ENCODE peak calls at places on chromosomes 1 and 21, in nine cellular contexts. D, R, K, W, E, C, G, V and L are unnamed samples.

GRCh38 chr1:245156041-245156735 is 1.4 kb downstream of the KIF26B start:
- DNase-seq in D (peak; percentile 50), R (peak; percentile 55), K (peak; percentile 86), W (peak; percentile 96), E (peak; percentile 84), C (peak; percentile 47), G (peak; percentile 93), V (peak; percentile 81), L (peak; percentile 88)

GRCh38 chr1:209363112-209363511 is 220.4 kb upstream of the CAMK1G start:
- DNase-seq in D (no peak), R (no peak), K (no peak), W (no peak), E (no peak), C (no peak), G (no peak), V (no peak), L (no peak)

GRCh38 chr1:179743679-179744400 is 749 bp downstream of the FAM163A start:
- DNase-seq in D (no peak), R (no peak), K (no peak), W (no peak), E (no peak), C (no peak), G (peak; percentile 80), V (no peak), L (no peak)

GRCh38 chr1:221097479-221098281 is 218.4 kb downstream of the HLX start:
- DNase-seq in D (no peak), R (no peak), K (no peak), W (no peak), E (no peak), C (no peak), G (no peak), V (peak; percentile 80), L (no peak)

GRCh38 chr1:34918609-34919561 is 10.6 kb downstream of the DLGAP3 start:
- DNase-seq in D (no peak), R (no peak), K (no peak), W (peak; percentile 41), E (no peak), C (peak; percentile 29), G (peak; percentile 43), V (no peak), L (no peak)

GRCh38 chr1:18527921-18528320 is 47.2 kb downstream of the KLHDC7A start:
- DNase-seq in D (no peak), R (no peak), K (no peak), W (peak; percentile 49), E (no peak), C (no peak), G (no peak), V (no peak), L (no peak)

GRCh38 chr1:6205849-6206845 is at the start of gene RNF207:
- DNase-seq in D (peak; percentile 77), R (no peak), K (no peak), W (peak; percentile 83), E (peak; percentile 79), C (no peak), G (no peak), V (peak; percentile 82), L (peak; percentile 79)

GRCh38 chr1:80050523-80050922 is 1044.0 kb upstream of the ADGRL4 start:
- DNase-seq in D (no peak), R (no peak), K (no peak), W (no peak), E (no peak), C (no peak), G (no peak), V (no peak), L (peak; percentile 48)

GRCh38 chr1:118154220-118154619 is 30.8 kb downstream of the SPAG17 start:
- DNase-seq in D (no peak), R (no peak), K (no peak), W (no peak), E (no peak), C (no peak), G (no peak), V (peak; percentile 1), L (no peak)

GRCh38 chr1:188670837-188671236 is 1806.8 kb downstream of the BRINP3 start:
- DNase-seq in D (peak; percentile 4), R (no peak), K (no peak), W (no peak), E (no peak), C (no peak), G (no peak), V (peak; percentile 53), L (no peak)

GRCh38 chr1:13968361-13968760 is 268.4 kb downstream of the PRDM2 start:
- DNase-seq in D (no peak), R (no peak), K (no peak), W (no peak), E (no peak), C (no peak), G (no peak), V (no peak), L (no peak)

GRCh38 chr1:3735027-3735682 is 17.1 kb upstream of the CCDC27 start:
- DNase-seq in D (no peak), R (no peak), K (no peak), W (no peak), E (no peak), C (no peak), G (no peak), V (no peak), L (no peak)
- H3K4me3 ChIP-seq in D (no peak overlapping the region), R (no peak overlapping the region), K (no peak overlapping the region), W (no peak overlapping the region), E (no peak overlapping the region), C (no peak overlapping the region), G (no peak overlapping the region), V (no peak overlapping the region), L (no peak overlapping the region)

GRCh38 chr1:60823151-60823550 is 259.2 kb upstream of the NFIA start:
- DNase-seq in D (no peak), R (no peak), K (no peak), W (no peak), E (no peak), C (no peak), G (no peak), V (no peak), L (no peak)

GRCh38 chr1:60822252-60822651 is 260.1 kb upstream of the NFIA start:
- DNase-seq in D (no peak), R (no peak), K (no peak), W (no peak), E (no peak), C (no peak), G (no peak), V (no peak), L (no peak)

GRCh38 chr1:60828944-60829343 is 253.4 kb upstream of the NFIA start:
- DNase-seq in D (peak; percentile 47), R (no peak), K (no peak), W (no peak), E (no peak), C (no peak), G (no peak), V (no peak), L (no peak)

GRCh38 chr1:60826320-60827094 is 255.9 kb upstream of the NFIA start:
- DNase-seq in D (no peak), R (no peak), K (no peak), W (no peak), E (no peak), C (no peak), G (no peak), V (no peak), L (no peak)

DNA sequence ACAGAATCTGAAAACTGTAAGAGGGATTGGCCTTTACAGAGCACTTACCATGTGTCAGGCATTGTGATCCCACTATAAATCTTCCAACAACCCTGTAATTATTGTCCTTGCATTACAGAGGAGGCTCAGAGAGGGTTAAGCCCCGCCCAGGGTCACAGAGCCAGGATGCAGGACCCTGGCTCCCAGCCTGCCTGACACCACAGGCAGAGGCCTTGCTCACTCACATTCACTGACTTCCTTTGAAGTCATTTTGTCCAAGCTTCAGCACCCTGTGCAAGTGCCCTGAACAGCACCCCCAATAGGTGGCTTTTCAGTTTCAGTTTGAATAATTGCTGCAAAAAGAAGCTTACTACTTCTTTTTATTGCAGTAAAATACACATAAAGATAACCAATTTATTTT is 256.8 kb upstream of the NFIA start:
- DNase-seq in D (no peak), R (no peak), K (no peak), W (no peak), E (peak; percentile 14), C (no peak), G (no peak), V (no peak), L (no peak)
- TF ChIP-seq EP300 in D (no peak), R (no peak), K (no peak), W (no peak), E (no peak), C (no peak), G (no peak), V (no peak), L (no peak)

GRCh38 chr21:43774163-43774562 is 1.9 kb downstream of the CSTB start:
- DNase-seq in D (no peak), R (no peak), K (no peak), W (no peak), E (no peak), C (no peak), G (no peak), V (no peak), L (no peak)

GRCh38 chr21:43777953-43778352 is 1.8 kb upstream of the CSTB start:
- DNase-seq in D (no peak), R (no peak), K (no peak), W (no peak), E (no peak), C (no peak), G (no peak), V (no peak), L (no peak)

GRCh38 chr21:43778469-43779335 is 2.6 kb upstream of the CSTB start:
- DNase-seq in D (no peak), R (no peak), K (no peak), W (no peak), E (no peak), C (no peak), G (no peak), V (no peak), L (no peak)

GRCh38 chr21:43775190-43775589 is 918 bp downstream of the CSTB start:
- DNase-seq in D (no peak), R (no peak), K (no peak), W (no peak), E (no peak), C (no peak), G (no peak), V (no peak), L (no peak)

DNA sequence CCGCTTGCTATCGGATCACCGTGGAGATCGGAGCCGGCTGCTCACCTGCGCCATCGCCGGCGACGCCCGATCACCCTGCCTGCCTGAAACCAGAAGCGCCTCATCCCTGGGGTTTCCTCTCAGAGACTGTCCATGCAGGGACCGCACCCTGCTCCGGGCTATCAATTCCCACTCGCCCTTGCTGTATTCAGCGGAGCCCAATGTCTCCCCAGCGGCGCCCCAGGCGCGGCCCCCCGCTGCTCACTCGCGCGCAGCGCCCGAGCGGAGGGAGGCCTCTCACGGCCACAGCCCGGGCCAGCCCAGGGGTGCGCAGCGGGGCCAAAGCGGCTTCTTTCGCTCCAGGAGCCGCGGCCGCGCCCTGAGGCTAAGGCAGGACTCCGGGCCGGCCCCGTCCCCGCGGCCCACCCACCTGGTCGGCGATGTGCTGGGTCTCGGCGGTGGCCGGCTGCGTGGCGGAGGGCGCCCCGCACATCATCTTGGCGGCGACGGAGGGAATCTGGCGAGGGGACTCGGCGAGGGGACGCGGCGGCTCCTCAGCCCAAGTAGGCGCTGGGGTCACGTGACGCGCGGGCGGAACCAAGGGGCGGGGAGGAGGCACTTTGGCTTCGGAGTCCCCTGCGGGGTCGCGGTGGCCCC is at the start of gene CSTB:
- DNase-seq in D (peak; percentile 37), R (peak; percentile 74), K (peak; percentile 90), W (no peak), E (peak; percentile 87), C (no peak), G (peak; percentile 95), V (peak; percentile 65), L (peak; percentile 90)
- TF ChIP-seq CTCF in D (no peak), R (no peak), K (no peak), W (peak; percentile 9), E (no peak), C (no peak), G (no peak), V (no peak), L (no peak)

GRCh38 chr1:38958967-38959366 is 17.3 kb upstream of the RHBDL2 start:
- DNase-seq in D (peak; percentile 15), R (no peak), K (no peak), W (peak; percentile 40), E (no peak), C (no peak), G (no peak), V (no peak), L (no peak)
- H3K4me3 ChIP-seq in D (no peak overlapping the region), R (no peak overlapping the region), K (no peak overlapping the region), W (no peak overlapping the region), E (no peak overlapping the region), C (no peak overlapping the region), G (no peak overlapping the region), V (no peak overlapping the region), L (no peak overlapping the region)